ENCODE peak calls at places on chromosomes 1 and 21, in eight cellular contexts. O is K562, J is breast epithelium, D is GM12892, Q is sigmoid colon, L is HCT116, S is transverse colon, X is Panc1. K is an unnamed sample.

GRCh38 chr1:178540646-178541045 is 27.7 kb downstream of the TEX35 start:
- DNase-seq in Q (no peak), O (no peak), S (no peak), J (no peak), L (no peak), X (no peak), D (no peak), K (peak; percentile 84)

GRCh38 chr1:155070721-155071556 is 7.4 kb downstream of the EFNA4 start:
- DNase-seq in D (peak; percentile 81), L (no peak), Q (peak; percentile 90), J (no peak), O (peak; percentile 94), X (no peak), S (peak; percentile 90), K (no peak)

GRCh38 chr1:151166506-151166956 is 587 bp downstream of the SCNM1 start:
- DNase-seq in S (no peak), D (no peak), L (no peak), O (no peak), J (no peak), X (no peak), Q (peak; percentile 72), K (no peak)

GRCh38 chr21:44458971-44459711 is 3.8 kb downstream of the LRRC3 start:
- DNase-seq in O (no peak), X (no peak), J (no peak), L (no peak), Q (peak; percentile 60), S (no peak), D (no peak), K (no peak)

GRCh38 chr21:43727571-43728466 is 8.9 kb downstream of the PDXK start:
- DNase-seq in X (no peak), S (no peak), L (no peak), O (peak; percentile 36), D (no peak), Q (no peak), J (no peak), K (no peak)

GRCh38 chr1:63350320-63350719 is 17.1 kb upstream of the ALG6 start:
- DNase-seq in X (no peak), O (no peak), D (no peak), J (no peak), S (no peak), Q (no peak), L (no peak), K (no peak)

GRCh38 chr1:205630241-205630640 is 1.6 kb downstream of the ELK4 start:
- DNase-seq in J (no peak), S (no peak), D (no peak), X (no peak), Q (no peak), O (no peak), L (no peak), K (no peak)

GRCh38 chr21:33266050-33266783 is at the start of gene IL10RB:
- DNase-seq in S (peak; percentile 87), O (peak; percentile 90), D (peak; percentile 74), X (no peak), J (peak; percentile 57), L (no peak), Q (peak; percentile 80), K (peak; percentile 86)

GRCh38 chr1:43540653-43541071 is 10.0 kb downstream of the PTPRF start:
- DNase-seq in X (no peak), Q (no peak), D (no peak), L (no peak), S (no peak), O (no peak), J (peak; percentile 68), K (no peak)

GRCh38 chr1:8396912-8397406 is 79.0 kb downstream of the SLC45A1 start:
- DNase-seq in J (no peak), D (no peak), X (peak; percentile 96), Q (peak; percentile 89), L (no peak), O (peak; percentile 54), S (peak; percentile 34), K (no peak)

GRCh38 chr1:109356959-109357358 is 40.8 kb downstream of the SORT1 start:
- DNase-seq in D (no peak), S (no peak), L (no peak), Q (no peak), O (no peak), J (no peak), X (no peak), K (no peak)

GRCh38 chr1:168053681-168054080 is 83.0 kb downstream of the GPR161 start:
- DNase-seq in O (no peak), L (no peak), J (no peak), D (no peak), S (no peak), X (no peak), Q (peak; percentile 50), K (no peak)

GRCh38 chr1:69913967-69914366 is 291.4 kb downstream of the LRRC40 start:
- DNase-seq in J (no peak), S (no peak), X (no peak), O (no peak), L (no peak), D (no peak), Q (no peak), K (no peak)

GRCh38 chr1:38084700-38085099 is 38.1 kb upstream of the POU3F1 start:
- DNase-seq in D (no peak), X (no peak), S (no peak), Q (no peak), O (no peak), J (no peak), L (no peak), K (no peak)

GRCh38 chr21:24308183-24308582 is 1299.1 kb downstream of the MRPL39 start:
- DNase-seq in Q (no peak), J (no peak), X (no peak), L (no peak), O (no peak), S (no peak), D (no peak), K (no peak)

GRCh38 chr1:114828251-114828650 is 26.4 kb upstream of the SYCP1 start:
- DNase-seq in Q (no peak), X (no peak), S (no peak), O (peak; percentile 7), J (no peak), D (no peak), L (no peak), K (no peak)

GRCh38 chr1:109891930-109892329 is 18.7 kb upstream of the CSF1 start:
- DNase-seq in L (no peak), D (no peak), X (no peak), Q (no peak), J (no peak), S (no peak), O (no peak), K (no peak)

GRCh38 chr21:14452031-14452778 is 69.3 kb upstream of the HSPA13 start:
- DNase-seq in O (peak; percentile 70), S (no peak), Q (no peak), X (no peak), D (no peak), J (no peak), L (no peak), K (no peak)

GRCh38 chr1:84253891-84254290 is 47.6 kb upstream of the SAMD13 start:
- DNase-seq in L (peak; percentile 98), D (no peak), O (no peak), J (no peak), X (peak; percentile 99), S (peak; percentile 63), Q (peak; percentile 65), K (no peak)

DNA sequence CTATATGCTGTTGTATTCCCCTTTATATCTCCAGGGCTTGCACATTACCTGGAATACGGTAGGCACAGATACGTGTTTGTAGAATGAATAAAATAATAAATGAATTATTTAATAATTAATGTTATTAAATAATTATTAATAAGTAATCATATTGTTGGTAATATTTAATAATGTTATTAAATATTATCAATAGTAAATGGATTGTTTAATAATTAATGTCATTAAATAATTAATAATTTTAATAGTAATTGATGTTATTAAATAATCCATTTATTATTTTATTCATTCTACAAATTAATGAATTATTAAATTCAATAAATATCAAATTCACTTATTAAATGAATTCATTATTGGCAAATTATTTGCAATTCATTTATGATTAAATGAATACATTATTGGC is 175.1 kb downstream of the MATN1 start:
- DNase-seq in S (no peak), L (no peak), D (no peak), X (no peak), O (no peak), Q (no peak), J (no peak), K (no peak)
- TF ChIP-seq POLR2AphosphoS5 in S (no peak), L (no peak), D (no peak), X (no peak), O (no peak), Q (no peak), J (no peak), K (no peak)

GRCh38 chr1:21317035-21317689 is 26.9 kb upstream of the ECE1 start:
- DNase-seq in L (no peak), D (no peak), X (no peak), O (no peak), S (peak; percentile 66), J (no peak), Q (peak; percentile 97), K (peak; percentile 95)
- TF ChIP-seq POLR2AphosphoS5 in L (no peak), D (no peak), X (no peak), O (no peak), S (peak; percentile 72), J (peak; percentile 98), Q (peak; percentile 80), K (peak; percentile 96)

GRCh38 chr1:36986241-36986955 is 47.9 kb downstream of the GRIK3 start:
- DNase-seq in L (no peak), J (no peak), X (no peak), S (no peak), O (no peak), Q (no peak), D (no peak), K (no peak)

GRCh38 chr1:36989260-36989659 is 45.1 kb downstream of the GRIK3 start:
- DNase-seq in O (no peak), S (no peak), D (no peak), L (no peak), Q (no peak), X (no peak), J (no peak), K (no peak)

GRCh38 chr1:36987276-36987675 is 47.0 kb downstream of the GRIK3 start:
- DNase-seq in Q (no peak), L (no peak), D (no peak), J (no peak), X (no peak), O (no peak), S (no peak), K (no peak)

GRCh38 chr1:36988741-36989193 is 45.5 kb downstream of the GRIK3 start:
- DNase-seq in X (no peak), J (no peak), O (no peak), S (no peak), L (no peak), Q (no peak), D (no peak), K (no peak)

DNA sequence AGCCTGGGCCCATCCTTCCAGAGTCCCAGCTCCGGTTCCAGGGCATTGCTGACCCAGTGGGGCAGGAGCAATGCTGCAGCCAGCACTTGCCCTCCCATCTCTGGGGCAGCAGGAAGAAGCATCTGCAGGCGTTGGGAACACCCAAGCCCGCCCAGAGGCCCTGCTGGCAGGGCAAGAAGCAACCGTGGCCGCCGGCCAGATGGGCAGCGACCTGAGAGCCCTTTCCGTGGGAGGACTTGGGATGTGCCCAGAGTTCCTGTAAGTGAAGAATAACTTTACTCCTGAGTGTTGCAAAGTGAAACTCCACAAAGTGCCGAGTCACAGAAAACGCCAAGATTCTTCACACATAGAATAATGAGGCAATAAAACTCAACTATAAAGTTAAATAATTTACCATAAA is 46.0 kb downstream of the GRIK3 start:
- DNase-seq in Q (no peak), O (no peak), X (no peak), D (no peak), S (no peak), J (no peak), L (no peak), K (no peak)
- TF ChIP-seq POLR2AphosphoS5 in Q (no peak), O (no peak), X (no peak), D (no peak), S (no peak), J (no peak), L (no peak), K (no peak)

GRCh38 chr1:225700164-225700740 is 47.3 kb upstream of the ENAH start:
- DNase-seq in J (no peak), X (peak; percentile 96), S (no peak), O (no peak), L (peak; percentile 88), Q (no peak), D (no peak), K (no peak)
- TF ChIP-seq POLR2AphosphoS5 in J (no peak), X (peak; percentile 62), S (no peak), O (no peak), L (no peak), Q (no peak), D (no peak), K (peak; percentile 25)